ENCODE peak calls at places on chromosomes 16 and 17, in ten cellular contexts. J is H9, O is uterus, F is WTC11, I is fibroblast of lung, W is progenitor cell of endocrine pancreas, U is GM12878, Y is A549, Q is fibroblast of mammary gland, C is HL-60. B is an unnamed sample.

GRCh38 chr17:50107790-50108414 is 12.8 kb downstream of the PDK2 start:
- DNase-seq in F (no peak), W (no peak), J (no peak), U (no peak), I (peak; percentile 47), C (no peak), Y (no peak), Q (peak; percentile 71), O (no peak), B (no peak)

GRCh38 chr16:87233928-87234327 is 83.3 kb downstream of the C16orf95 start:
- DNase-seq in W (no peak), I (peak; percentile 50), J (peak; percentile 46), O (no peak), U (no peak), F (peak; percentile 34), Y (peak; percentile 36), Q (peak; percentile 58), C (peak; percentile 9), B (no peak)

GRCh38 chr16:85709766-85710423 is 21.1 kb upstream of the GINS2 start:
- DNase-seq in O (no peak), W (no peak), C (no peak), J (no peak), Q (no peak), Y (no peak), F (no peak), I (no peak), U (no peak), B (no peak)

GRCh38 chr16:84524346-84524920 is 20.0 kb upstream of the MEAK7 start:
- DNase-seq in F (no peak), I (peak; percentile 17), Y (no peak), C (no peak), O (no peak), J (no peak), Q (no peak), W (no peak), U (no peak), B (no peak)

GRCh38 chr17:20217677-20218076 is 208.5 kb downstream of the SPECC1 start:
- DNase-seq in F (no peak), C (no peak), Q (no peak), W (no peak), O (no peak), U (no peak), J (no peak), I (no peak), Y (no peak), B (no peak)

GRCh38 chr17:76382305-76382802 is 2.1 kb upstream of the SPHK1 start:
- DNase-seq in O (no peak), I (peak; percentile 80), C (peak; percentile 8), U (no peak), F (peak; percentile 77), J (peak; percentile 82), Q (no peak), W (peak; percentile 47), Y (no peak), B (no peak)

GRCh38 chr17:51703364-51704341 is 443.3 kb downstream of the UTP18 start:
- DNase-seq in F (no peak), Y (no peak), W (no peak), C (no peak), I (peak; percentile 70), Q (peak; percentile 63), O (peak; percentile 34), U (no peak), J (no peak), B (no peak)

GRCh38 chr16:11361751-11362742 is 16.8 kb downstream of the RMI2 start:
- DNase-seq in F (no peak), W (no peak), J (no peak), U (peak; percentile 45), O (no peak), Y (no peak), C (peak; percentile 54), Q (peak; percentile 69), I (no peak), B (no peak)

GRCh38 chr17:58335061-58335731 is 6.6 kb upstream of the TSPOAP1 start:
- DNase-seq in I (no peak), U (no peak), W (no peak), Q (no peak), C (peak; percentile 83), F (peak; percentile 8), O (no peak), Y (no peak), J (peak; percentile 31), B (no peak)

GRCh38 chr16:58200398-58200797 is 2.5 kb upstream of the CSNK2A2 start:
- DNase-seq in U (no peak), F (no peak), J (no peak), W (no peak), C (no peak), Y (no peak), Q (no peak), I (no peak), O (no peak), B (no peak)

GRCh38 chr16:58196898-58197313 is 1.0 kb downstream of the CSNK2A2 start:
- DNase-seq in J (no peak), Y (no peak), C (no peak), I (peak; percentile 55), F (no peak), Q (peak; percentile 69), U (no peak), O (no peak), W (no peak), B (no peak)

GRCh38 chr16:58198739-58199411 is 969 bp upstream of the CSNK2A2 start:
- DNase-seq in W (no peak), J (no peak), O (no peak), Y (no peak), C (no peak), I (no peak), U (no peak), F (no peak), Q (no peak), B (no peak)

GRCh38 chr16:58197314-58198012 is 443 bp downstream of the CSNK2A2 start:
- DNase-seq in Y (no peak), C (no peak), W (no peak), U (no peak), F (peak; percentile 19), J (no peak), Q (no peak), I (no peak), O (no peak), B (no peak)

DNA sequence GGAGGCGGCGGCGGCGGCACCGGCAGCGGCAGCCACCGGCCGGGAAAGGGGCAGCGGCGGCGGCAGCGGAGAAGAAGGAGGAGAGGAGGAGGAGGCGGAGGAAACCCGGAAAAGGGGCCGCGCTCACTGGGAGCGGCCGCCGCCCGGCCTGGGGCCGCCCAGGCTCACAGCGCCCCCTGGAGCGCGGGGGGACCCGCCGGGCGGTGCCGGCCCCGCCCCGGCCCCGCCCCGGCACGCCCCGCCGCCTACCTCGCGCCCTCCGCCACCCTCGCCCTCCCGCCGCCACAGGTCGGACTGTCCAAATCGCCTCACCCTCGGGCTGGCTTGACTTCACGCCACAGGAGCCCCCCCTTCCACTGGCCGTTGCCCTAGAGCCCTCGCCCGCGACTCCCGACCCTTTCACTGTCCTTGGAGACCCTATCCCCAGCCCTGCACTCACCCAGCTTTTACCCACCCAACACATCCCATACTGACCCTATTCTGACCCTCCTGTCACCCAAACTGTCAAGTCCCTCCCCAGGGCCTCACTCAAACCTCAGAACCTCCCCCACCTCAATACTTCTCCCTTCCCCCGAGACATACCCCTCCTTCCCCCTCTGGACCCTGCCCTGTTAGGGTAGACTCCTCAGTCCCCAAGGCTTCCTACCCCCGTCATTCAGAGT is at the start of gene CSNK2A2:
- DNase-seq in I (peak; percentile 65), U (no peak), Y (peak; percentile 72), J (peak; percentile 54), Q (peak; percentile 59), C (peak; percentile 53), O (peak; percentile 70), W (peak; percentile 61), F (peak; percentile 54), B (no peak)
- TF ChIP-seq CTCF in I (peak; percentile 12), U (peak; percentile 65), Y (peak; percentile 83), J (peak; percentile 35), Q (no peak), C (no peak), O (peak; percentile 46), W (peak; percentile 53), F (no peak), B (no peak)

GRCh38 chr17:8119575-8120519 is 1.5 kb upstream of the ALOXE3 start:
- DNase-seq in Q (peak; percentile 94), C (peak; percentile 76), J (peak; percentile 95), I (peak; percentile 90), W (peak; percentile 77), O (peak; percentile 78), Y (peak; percentile 98), F (peak; percentile 95), U (peak; percentile 97), B (no peak)
- TF ChIP-seq CTCF in Q (no peak), C (no peak), J (no peak), I (no peak), W (no peak), O (no peak), Y (peak; percentile 33), F (no peak), U (no peak), B (no peak)

GRCh38 chr17:74389937-74390679 is 22.8 kb downstream of the GPR142 start:
- DNase-seq in F (no peak), O (no peak), U (no peak), J (no peak), W (no peak), Y (no peak), I (no peak), C (no peak), Q (no peak), B (no peak)
- TF ChIP-seq CTCF in F (no peak), O (no peak), U (no peak), J (no peak), W (no peak), Y (no peak), I (no peak), C (no peak), Q (no peak), B (no peak)

GRCh38 chr17:61581611-61582349 is 9.2 kb downstream of the NACA2 start:
- DNase-seq in O (no peak), I (no peak), Q (no peak), Y (no peak), J (no peak), F (no peak), U (no peak), W (no peak), C (no peak), B (no peak)

GRCh38 chr17:61579382-61579781 is 11.6 kb downstream of the NACA2 start:
- DNase-seq in O (no peak), C (no peak), I (no peak), W (no peak), Q (no peak), U (no peak), J (no peak), Y (no peak), F (no peak), B (no peak)

GRCh38 chr17:61578645-61579044 is 12.4 kb downstream of the NACA2 start:
- DNase-seq in Q (no peak), Y (no peak), U (no peak), C (no peak), W (no peak), F (no peak), I (no peak), O (no peak), J (no peak), B (no peak)

GRCh38 chr17:61580502-61580901 is 10.5 kb downstream of the NACA2 start:
- DNase-seq in J (no peak), U (no peak), Q (no peak), C (no peak), F (no peak), O (no peak), W (no peak), I (no peak), Y (no peak), B (no peak)

DNA sequence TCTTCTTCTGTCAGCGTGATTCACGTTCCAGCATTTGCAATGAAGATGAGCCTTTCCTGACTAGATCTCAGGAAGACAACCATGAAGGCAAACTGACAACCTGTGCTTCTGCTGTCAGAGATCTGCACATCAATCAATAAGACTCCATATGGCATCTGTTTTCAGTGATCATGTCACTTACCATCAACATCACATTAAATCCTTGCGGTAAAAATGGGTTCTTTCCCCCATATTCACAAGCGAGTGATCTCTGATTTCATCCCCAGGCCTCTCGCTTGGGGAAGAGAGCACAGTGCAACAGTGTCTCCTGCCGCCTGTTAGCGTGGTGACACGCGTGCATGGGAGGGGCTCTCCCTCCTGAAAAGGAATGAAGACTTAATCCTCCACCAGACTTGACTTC is 11.1 kb downstream of the NACA2 start:
- DNase-seq in Q (no peak), I (no peak), C (no peak), U (no peak), O (no peak), F (no peak), W (no peak), Y (no peak), J (no peak), B (no peak)
- TF ChIP-seq CTCF in Q (no peak), I (peak; percentile 25), C (no peak), U (no peak), O (no peak), F (no peak), W (no peak), Y (no peak), J (peak; percentile 22), B (no peak)

B was measured in kidney epithelial cell.